ENCODE peak calls at places on chromosomes 16 and 17, in four cellular contexts. One of them, this sample, is unnamed.

GRCh38 chr17:65183736-65184135 is 46.6 kb downstream of the RGS9 start:
- DNase-seq in A549: peak
- DNase-seq in H1: peak
- DNase-seq in IMR-90: peak
- DNase-seq in this sample: no peak

GRCh38 chr17:149897-150575 is 12.7 kb downstream of the SCGB1C2 start:
- DNase-seq in H1: no peak
- DNase-seq in A549: no peak
- DNase-seq in IMR-90: no peak
- DNase-seq in this sample: no peak

GRCh38 chr17:52111182-52111581 is 47.3 kb downstream of the CA10 start:
- DNase-seq in H1: no peak
- DNase-seq in IMR-90: no peak
- DNase-seq in A549: no peak
- DNase-seq in this sample: no peak

GRCh38 chr16:27366687-27367462 is 35.1 kb upstream of the IL21R start:
- DNase-seq in A549: no peak
- DNase-seq in H1: no peak
- DNase-seq in IMR-90: no peak
- DNase-seq in this sample: no peak

GRCh38 chr17:46167826-46168569 is 25.2 kb downstream of the KANSL1 start:
- DNase-seq in H1: no peak
- DNase-seq in A549: peak
- DNase-seq in IMR-90: peak
- DNase-seq in this sample: no peak

GRCh38 chr17:57938061-57938502 is 17.1 kb downstream of the CUEDC1 start:
- DNase-seq in A549: no peak
- DNase-seq in IMR-90: no peak
- DNase-seq in H1: no peak
- DNase-seq in this sample: no peak

GRCh38 chr17:57699751-57700186 is 45.3 kb downstream of the CCDC182 start:
- DNase-seq in H1: peak
- DNase-seq in A549: no peak
- DNase-seq in IMR-90: no peak
- DNase-seq in this sample: no peak

GRCh38 chr16:11232852-11233726 is 22.9 kb downstream of the SOCS1 start:
- DNase-seq in H1: peak
- DNase-seq in IMR-90: no peak
- DNase-seq in A549: no peak
- DNase-seq in this sample: no peak

GRCh38 chr17:80474231-80474932 is 2.0 kb downstream of the NPTX1 start:
- DNase-seq in A549: peak
- DNase-seq in IMR-90: peak
- DNase-seq in H1: no peak
- DNase-seq in this sample: peak

GRCh38 chr17:40097931-40098845 is 2.2 kb downstream of the NR1D1 start:
- DNase-seq in H1: no peak
- DNase-seq in A549: no peak
- DNase-seq in IMR-90: no peak
- DNase-seq in this sample: no peak

GRCh38 chr16:50308237-50308965 is 42.0 kb downstream of the ADCY7 start:
- DNase-seq in A549: no peak
- DNase-seq in IMR-90: no peak
- DNase-seq in H1: peak
- DNase-seq in this sample: no peak

GRCh38 chr17:40615989-40616476 is 31.6 kb downstream of the SMARCE1 start:
- DNase-seq in H1: no peak
- DNase-seq in A549: no peak
- DNase-seq in IMR-90: no peak
- DNase-seq in this sample: no peak

GRCh38 chr16:59385953-59386352 is 651.8 kb upstream of the GOT2 start:
- DNase-seq in A549: no peak
- DNase-seq in IMR-90: peak
- DNase-seq in H1: no peak
- DNase-seq in this sample: no peak

GRCh38 chr17:48016112-48016511 is 21.5 kb downstream of the COPZ2 start:
- DNase-seq in IMR-90: peak
- DNase-seq in H1: no peak
- DNase-seq in A549: peak
- DNase-seq in this sample: no peak

GRCh38 chr17:60554377-60554788 is 28.3 kb upstream of the APPBP2 start:
- DNase-seq in A549: no peak
- DNase-seq in H1: no peak
- DNase-seq in IMR-90: peak
- DNase-seq in this sample: no peak

GRCh38 chr16:29909398-29909797 is 9.1 kb downstream of the ASPHD1 start:
- DNase-seq in A549: no peak
- DNase-seq in IMR-90: peak
- DNase-seq in H1: no peak
- DNase-seq in this sample: no peak

GRCh38 chr17:50037321-50038107 is 18.4 kb upstream of the ITGA3 start:
- DNase-seq in IMR-90: peak
- DNase-seq in H1: no peak
- DNase-seq in A549: peak
- DNase-seq in this sample: no peak

GRCh38 chr16:15491430-15491829 is 57.0 kb downstream of the BMERB1 start:
- DNase-seq in H1: no peak
- DNase-seq in A549: no peak
- DNase-seq in IMR-90: no peak
- DNase-seq in this sample: no peak

GRCh38 chr16:71676236-71676635 is 48.3 kb downstream of the PHLPP2 start:
- DNase-seq in H1: no peak
- DNase-seq in A549: no peak
- DNase-seq in IMR-90: no peak
- DNase-seq in this sample: no peak

GRCh38 chr16:55257971-55258613 is 65.9 kb upstream of the IRX6 start:
- DNase-seq in H1: peak
- DNase-seq in A549: peak
- DNase-seq in IMR-90: peak
- DNase-seq in this sample: peak

GRCh38 chr17:81207610-81208581 is 14.9 kb downstream of the CEP131 start:
- DNase-seq in IMR-90: no peak
- DNase-seq in A549: no peak
- DNase-seq in H1: no peak
- DNase-seq in this sample: no peak

GRCh38 chr16:14585287-14585686 is 44.8 kb downstream of the PARN start:
- DNase-seq in IMR-90: no peak
- DNase-seq in A549: no peak
- DNase-seq in H1: no peak
- DNase-seq in this sample: no peak

GRCh38 chr16:76345093-76345735 is 68.0 kb downstream of the CNTNAP4 start:
- DNase-seq in A549: no peak
- DNase-seq in IMR-90: no peak
- DNase-seq in H1: no peak
- DNase-seq in this sample: no peak

GRCh38 chr16:88524274-88524972 is 45.8 kb upstream of the ZC3H18 start:
- DNase-seq in A549: no peak
- DNase-seq in IMR-90: no peak
- DNase-seq in H1: no peak
- DNase-seq in this sample: no peak

GRCh38 chr16:67226804-67227566 is at the start of gene TMEM208:
- DNase-seq in A549: peak
- DNase-seq in IMR-90: peak
- DNase-seq in H1: peak
- DNase-seq in this sample: peak

GRCh38 chr17:1834378-1835149 is 4.8 kb downstream of the RPA1 start:
- DNase-seq in A549: no peak
- DNase-seq in H1: no peak
- DNase-seq in IMR-90: no peak
- DNase-seq in this sample: no peak

GRCh38 chr16:79605999-79606398 is 5.5 kb upstream of the MAF start:
- DNase-seq in IMR-90: no peak
- DNase-seq in H1: no peak
- DNase-seq in A549: peak
- DNase-seq in this sample: no peak

GRCh38 chr17:75346906-75347305 is 57.7 kb upstream of the SLC25A19 start:
- DNase-seq in IMR-90: peak
- DNase-seq in H1: no peak
- DNase-seq in A549: no peak
- DNase-seq in this sample: no peak

GRCh38 chr16:85202631-85203461 is 90.6 kb upstream of the CIBAR2 start:
- DNase-seq in IMR-90: peak
- DNase-seq in A549: no peak
- DNase-seq in H1: no peak
- DNase-seq in this sample: no peak

GRCh38 chr16:23944381-23944780 is 108.6 kb downstream of the PRKCB start:
- DNase-seq in A549: no peak
- DNase-seq in H1: no peak
- DNase-seq in IMR-90: no peak
- DNase-seq in this sample: no peak

GRCh38 chr17:48995332-48995870 is 1.8 kb upstream of the IGF2BP1 start:
- DNase-seq in IMR-90: no peak
- DNase-seq in H1: peak
- DNase-seq in A549: peak
- DNase-seq in this sample: no peak

GRCh38 chr17:77214328-77214727 is 73.6 kb downstream of the SEC14L1 start:
- DNase-seq in A549: no peak
- DNase-seq in H1: no peak
- DNase-seq in IMR-90: no peak
- DNase-seq in this sample: no peak

GRCh38 chr16:64370112-64370511 is 751.8 kb downstream of the CDH11 start:
- DNase-seq in A549: no peak
- DNase-seq in IMR-90: no peak
- DNase-seq in H1: no peak
- DNase-seq in this sample: no peak

GRCh38 chr17:42477173-42477572 is 18.5 kb downstream of the ATP6V0A1 start:
- DNase-seq in A549: no peak
- DNase-seq in IMR-90: no peak
- DNase-seq in H1: no peak
- DNase-seq in this sample: no peak

GRCh38 chr17:37088459-37088858 is 139.7 kb downstream of the AATF start:
- DNase-seq in IMR-90: no peak
- DNase-seq in H1: no peak
- DNase-seq in A549: no peak
- DNase-seq in this sample: no peak
- TF ChIP-seq RAD21 in IMR-90: no peak
- TF ChIP-seq RAD21 in H1: no peak
- TF ChIP-seq RAD21 in A549: no peak
- TF ChIP-seq RAD21 in this sample: no peak

DNA sequence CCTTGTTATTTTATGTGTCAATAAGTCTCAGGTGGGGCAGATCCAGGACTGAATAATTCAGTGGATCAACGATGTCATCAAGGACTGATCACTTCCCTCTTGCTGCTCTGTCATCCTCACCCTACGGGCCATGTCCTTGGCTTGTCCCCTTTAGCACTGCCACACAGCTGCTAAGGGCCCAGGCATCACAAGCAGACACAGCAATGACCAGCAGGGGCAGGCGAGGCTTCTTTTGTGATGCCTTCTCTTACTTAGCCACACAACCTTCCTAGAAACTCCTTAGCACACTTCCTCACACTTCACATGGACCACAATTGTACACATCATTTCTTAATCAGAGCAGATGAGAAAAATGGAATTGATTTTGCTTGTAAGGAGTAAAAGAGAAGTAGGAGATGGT is 356.3 kb upstream of the SOX9 start:
- DNase-seq in IMR-90: no peak
- DNase-seq in H1: peak
- DNase-seq in A549: peak
- DNase-seq in this sample: peak
- TF ChIP-seq RAD21 in IMR-90: peak
- TF ChIP-seq RAD21 in H1: peak
- TF ChIP-seq RAD21 in A549: peak
- TF ChIP-seq RAD21 in this sample: peak

GRCh38 chr17:67245694-67246397 is 850 bp upstream of the HELZ start:
- DNase-seq in H1: no peak
- DNase-seq in IMR-90: no peak
- DNase-seq in A549: peak
- DNase-seq in this sample: no peak

GRCh38 chr17:67243284-67243683 is 1.7 kb downstream of the HELZ start:
- DNase-seq in IMR-90: no peak
- DNase-seq in A549: no peak
- DNase-seq in H1: no peak
- DNase-seq in this sample: no peak

GRCh38 chr17:67246398-67246647 is 1.3 kb upstream of the HELZ start:
- DNase-seq in IMR-90: peak
- DNase-seq in A549: no peak
- DNase-seq in H1: no peak
- DNase-seq in this sample: no peak

GRCh38 chr17:67245073-67245693 is at the start of gene HELZ:
- DNase-seq in A549: peak
- DNase-seq in H1: peak
- DNase-seq in IMR-90: peak
- DNase-seq in this sample: peak

GRCh38 chr17:67244621-67245072 is 349 bp downstream of the HELZ start:
- DNase-seq in H1: no peak
- DNase-seq in A549: no peak
- DNase-seq in IMR-90: no peak
- DNase-seq in this sample: no peak
- TF ChIP-seq RAD21 in H1: no peak
- TF ChIP-seq RAD21 in A549: no peak
- TF ChIP-seq RAD21 in IMR-90: no peak
- TF ChIP-seq RAD21 in this sample: no peak

GRCh38 chr17:78972507-78973105 is 7.1 kb downstream of the LGALS3BP start:
- DNase-seq in H1: no peak
- DNase-seq in IMR-90: no peak
- DNase-seq in A549: peak
- DNase-seq in this sample: no peak

GRCh38 chr17:78973196-78973595 is 6.5 kb downstream of the LGALS3BP start:
- DNase-seq in A549: no peak
- DNase-seq in H1: peak
- DNase-seq in IMR-90: no peak
- DNase-seq in this sample: no peak

GRCh38 chr17:78976907-78977680 is 2.6 kb downstream of the LGALS3BP start:
- DNase-seq in H1: no peak
- DNase-seq in IMR-90: no peak
- DNase-seq in A549: no peak
- DNase-seq in this sample: no peak

GRCh38 chr17:78973792-78974520 is 5.8 kb downstream of the LGALS3BP start:
- DNase-seq in IMR-90: no peak
- DNase-seq in A549: no peak
- DNase-seq in H1: no peak
- DNase-seq in this sample: no peak

GRCh38 chr17:78974635-78975591 is 4.8 kb downstream of the LGALS3BP start:
- DNase-seq in H1: no peak
- DNase-seq in IMR-90: peak
- DNase-seq in A549: peak
- DNase-seq in this sample: peak
- TF ChIP-seq RAD21 in H1: no peak
- TF ChIP-seq RAD21 in IMR-90: no peak
- TF ChIP-seq RAD21 in A549: no peak
- TF ChIP-seq RAD21 in this sample: no peak

GRCh38 chr17:19000531-19001011 is 4.0 kb downstream of the FAM83G start:
- DNase-seq in H1: no peak
- DNase-seq in IMR-90: peak
- DNase-seq in A549: peak
- DNase-seq in this sample: no peak
- TF ChIP-seq RAD21 in H1: no peak
- TF ChIP-seq RAD21 in IMR-90: no peak
- TF ChIP-seq RAD21 in A549: no peak
- TF ChIP-seq RAD21 in this sample: no peak

DNA sequence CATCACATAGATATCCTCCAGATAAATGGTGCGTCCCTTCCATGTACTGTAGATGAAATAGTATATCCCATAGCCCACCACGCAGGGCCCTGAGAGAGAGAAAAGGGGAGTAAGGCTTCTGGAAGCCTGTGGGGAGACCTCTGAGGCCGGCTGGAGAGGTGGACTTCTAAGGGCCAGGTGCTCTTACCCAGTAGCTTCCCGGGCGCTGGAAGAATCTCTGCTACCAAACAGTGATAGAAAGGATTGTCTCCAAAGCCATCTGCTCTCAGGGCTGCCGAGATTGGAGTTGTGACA is 718 bp downstream of the SAT2 start:
- DNase-seq in H1: no peak
- DNase-seq in A549: no peak
- DNase-seq in IMR-90: no peak
- DNase-seq in this sample: no peak
- TF ChIP-seq RAD21 in H1: no peak
- TF ChIP-seq RAD21 in A549: no peak
- TF ChIP-seq RAD21 in IMR-90: no peak
- TF ChIP-seq RAD21 in this sample: no peak